ENCODE peak calls at places on chromosomes 16 and 17, in seven cellular contexts. N is neuronal stem cell; E is AG08396; T is activated naive CD8-positive, alpha-beta T cell treated with anti-CD3 and anti-CD28 coated beads for 36 hours; G is HS-5; S is hepatocyte; D is stimulated activated CD8-positive, alpha-beta memory T cell treated with anti-CD3 and anti-CD28 coated beads, Interleukin-2, amount 100 ng/mL, for 1 hour. V is an unnamed sample.

GRCh38 chr16:16017812-16018211 is 68.4 kb downstream of the ABCC1 start:
- DNase-seq in N (no peak), E (no peak), T (no peak), G (no peak), S (no peak), D (no peak), V (no peak)

GRCh38 chr17:17500999-17501605 is 4.9 kb upstream of the RASD1 start:
- DNase-seq in N (no peak), E (no peak), T (no peak), G (no peak), S (peak), D (no peak), V (no peak)

GRCh38 chr16:14502932-14503741 is 126.9 kb downstream of the PARN start:
- DNase-seq in N (no peak), E (no peak), T (no peak), G (no peak), S (no peak), D (no peak), V (no peak)

GRCh38 chr17:48328457-48328856 is 101.6 kb downstream of the SKAP1 start:
- DNase-seq in N (no peak), E (no peak), T (no peak), G (no peak), S (no peak), D (no peak), V (no peak)

GRCh38 chr16:29898786-29899515 is 399 bp downstream of the SEZ6L2 start:
- DNase-seq in N (peak), E (peak), T (no peak), G (peak), S (peak), D (no peak), V (peak)

GRCh38 chr16:88264641-88265285 is 118.0 kb upstream of the ZNF469 start:
- DNase-seq in N (peak), E (peak), T (peak), G (peak), S (peak), D (peak), V (no peak)

GRCh38 chr17:83131268-83132011 is 52.0 kb downstream of the METRNL start:
- DNase-seq in N (no peak), E (no peak), T (no peak), G (no peak), S (no peak), D (no peak), V (no peak)

GRCh38 chr16:79278506-79278905 is 322.0 kb downstream of the MAF start:
- DNase-seq in N (no peak), E (no peak), T (peak), G (no peak), S (no peak), D (peak), V (no peak)

GRCh38 chr16:88768041-88768876 is 16.8 kb downstream of the PIEZO1 start:
- DNase-seq in N (no peak), E (peak), T (no peak), G (no peak), S (peak), D (no peak), V (no peak)

GRCh38 chr17:30226878-30227277 is 8.6 kb downstream of the SLC6A4 start:
- DNase-seq in N (no peak), E (no peak), T (no peak), G (no peak), S (peak), D (no peak), V (no peak)

GRCh38 chr16:57723170-57723569 is 12.4 kb upstream of the KATNB1 start:
- DNase-seq in N (no peak), E (no peak), T (no peak), G (no peak), S (no peak), D (no peak), V (peak)

GRCh38 chr17:17018612-17019429 is 23.4 kb upstream of the MPRIP start:
- DNase-seq in N (no peak), E (no peak), T (no peak), G (no peak), S (peak), D (no peak), V (no peak)

GRCh38 chr16:70769761-70770160 is 31.2 kb downstream of the VAC14 start:
- DNase-seq in N (no peak), E (no peak), T (no peak), G (no peak), S (no peak), D (no peak), V (no peak)

GRCh38 chr16:6977906-6978305 is 354.7 kb upstream of the RBFOX1 start:
- DNase-seq in N (no peak), E (no peak), T (no peak), G (no peak), S (no peak), D (no peak), V (no peak)

GRCh38 chr16:54326266-54326662 is 39.7 kb upstream of the IRX3 start:
- DNase-seq in N (no peak), E (no peak), T (no peak), G (no peak), S (no peak), D (no peak), V (no peak)

GRCh38 chr16:80591071-80591935 is 50.5 kb downstream of the DYNLRB2 start:
- DNase-seq in N (no peak), E (no peak), T (no peak), G (no peak), S (no peak), D (no peak), V (no peak)

V was measured in HEK293T.